ENCODE peak calls at places on chromosomes 6 and 20, in five cellular contexts. O is RWPE2, V is heart left ventricle, L is left ventricle myocardium inferior, C is heart right ventricle. U is an unnamed sample.

GRCh38 chr20:57087102-57087501 is 179.3 kb downstream of the BMP7 start:
- DNase-seq in O (no peak), V (no peak), L (no peak), C (no peak), U (no peak)

GRCh38 chr6:14921878-14922277 is 324.0 kb upstream of the JARID2 start:
- DNase-seq in O (no peak), V (peak; percentile 43), L (no peak), C (no peak), U (no peak)

GRCh38 chr6:167795874-167796667 is 30.6 kb upstream of the AFDN start:
- DNase-seq in O (no peak), V (peak; percentile 81), L (peak; percentile 51), C (peak; percentile 62), U (no peak)

GRCh38 chr6:108260126-108260808 is 573 bp downstream of the SNX3 start:
- DNase-seq in O (no peak), V (peak; percentile 45), L (peak; percentile 32), C (no peak), U (peak; percentile 33)

GRCh38 chr6:46090115-46091079 is 39.4 kb upstream of the ENPP4 start:
- DNase-seq in O (no peak), V (peak; percentile 44), L (peak; percentile 30), C (peak; percentile 37), U (peak; percentile 63)

GRCh38 chr6:20154778-20155177 is 57.5 kb downstream of the MBOAT1 start:
- DNase-seq in O (no peak), V (no peak), L (no peak), C (no peak), U (no peak)

GRCh38 chr20:25318471-25319240 is 70.8 kb downstream of the PYGB start:
- DNase-seq in O (no peak), V (no peak), L (no peak), C (no peak), U (no peak)

GRCh38 chr6:134735461-134735860 is 214.4 kb downstream of the ALDH8A1 start:
- DNase-seq in O (no peak), V (no peak), L (no peak), C (no peak), U (no peak)

GRCh38 chr6:52639493-52639892 is 31.4 kb upstream of the TMEM14A start:
- DNase-seq in O (no peak), V (no peak), L (no peak), C (no peak), U (no peak)

GRCh38 chr6:126548301-126548700 is 208.4 kb downstream of the CENPW start:
- DNase-seq in O (no peak), V (no peak), L (no peak), C (no peak), U (no peak)

GRCh38 chr20:45913105-45913504 is 1.1 kb upstream of the PLTP start:
- DNase-seq in O (no peak), V (no peak), L (no peak), C (no peak), U (peak; percentile 16)

GRCh38 chr6:89527634-89528033 is 94.7 kb downstream of the ANKRD6 start:
- DNase-seq in O (no peak), V (no peak), L (no peak), C (no peak), U (no peak)

GRCh38 chr6:3232017-3232838 is 4.8 kb upstream of the TUBB2B start:
- DNase-seq in O (no peak), V (no peak), L (no peak), C (no peak), U (no peak)

GRCh38 chr6:167689751-167690150 is 137.0 kb upstream of the AFDN start:
- DNase-seq in O (no peak), V (no peak), L (no peak), C (no peak), U (no peak)

GRCh38 chr6:78578430-78578829 is 288.9 kb upstream of the IRAK1BP1 start:
- DNase-seq in O (no peak), V (no peak), L (no peak), C (no peak), U (no peak)

GRCh38 chr6:45192556-45192955 is 135.6 kb upstream of the RUNX2 start:
- DNase-seq in O (no peak), V (no peak), L (no peak), C (no peak), U (no peak)

GRCh38 chr6:149049230-149049629 is 268.3 kb upstream of the TAB2 start:
- DNase-seq in O (no peak), V (no peak), L (no peak), C (no peak), U (no peak)
- H3K27ac ChIP-seq in O (peak overlapping the region; percentile 81), V (no peak overlapping the region), L (no peak overlapping the region), C (no peak overlapping the region), U (no peak overlapping the region)

GRCh38 chr20:50729925-50730764 is 1.2 kb upstream of the PARD6B start:
- DNase-seq in O (peak; percentile 73), V (no peak), L (no peak), C (no peak), U (no peak)

GRCh38 chr20:50730765-50731054 is 670 bp upstream of the PARD6B start:
- DNase-seq in O (no peak), V (no peak), L (no peak), C (no peak), U (no peak)

GRCh38 chr20:50731055-50731929 is at the start of gene PARD6B:
- DNase-seq in O (peak; percentile 100), V (peak; percentile 97), L (peak; percentile 96), C (peak; percentile 95), U (peak; percentile 99)

GRCh38 chr20:50733644-50734349 is 2.4 kb downstream of the PARD6B start:
- DNase-seq in O (no peak), V (no peak), L (no peak), C (no peak), U (no peak)

DNA sequence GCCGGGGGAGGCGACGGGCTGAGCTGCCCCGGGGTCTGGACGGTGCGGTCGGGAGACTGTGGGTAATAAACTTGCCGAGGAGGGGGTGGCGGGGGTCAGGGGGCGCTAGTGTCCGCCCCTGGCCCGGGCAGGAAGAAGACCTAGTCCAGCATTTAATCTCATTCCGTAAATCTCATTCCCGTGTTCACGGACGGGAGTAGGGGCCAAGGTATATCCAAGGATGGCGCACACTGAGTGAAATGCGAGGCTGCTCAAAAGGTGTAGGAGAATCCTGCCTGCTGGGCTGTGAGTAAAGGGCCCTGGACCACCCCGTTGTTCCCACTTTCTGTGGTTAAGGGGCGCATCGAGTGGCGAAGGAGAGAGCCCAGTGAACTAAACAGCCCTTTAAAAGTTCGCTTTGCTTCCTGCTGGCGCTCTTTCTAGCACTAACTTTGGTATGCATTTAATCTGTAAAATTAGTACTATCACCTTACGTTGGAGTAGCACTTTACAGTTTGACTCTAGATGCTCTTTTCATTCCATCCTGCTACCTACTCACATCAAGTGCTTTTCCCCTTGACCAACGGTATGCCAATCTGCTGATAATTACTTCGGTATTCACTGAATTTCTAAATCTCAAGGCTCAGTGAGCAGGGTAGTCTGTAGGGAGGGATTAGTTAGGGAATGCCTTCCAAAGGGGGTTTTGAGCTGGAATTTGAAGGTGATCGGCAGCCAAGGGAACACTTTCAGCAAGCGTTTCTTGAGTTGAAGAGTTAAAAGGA is 730 bp downstream of the PARD6B start:
- DNase-seq in O (peak; percentile 81), V (no peak), L (no peak), C (no peak), U (no peak)
- TF ChIP-seq CTCF in O (no peak), V (no peak), L (no peak), C (no peak), U (no peak)

GRCh38 chr6:161038229-161039003 is 46.8 kb downstream of the MAP3K4 start:
- DNase-seq in O (peak; percentile 75), V (peak; percentile 38), L (peak; percentile 24), C (no peak), U (no peak)
- H3K4me1 ChIP-seq in O (peaks cover 33% of the 10 kb centered on the region), V (peaks cover 12% of the 10 kb centered on the region), L (peaks cover 18% of the 10 kb centered on the region), C (peaks cover 16% of the 10 kb centered on the region), U (peaks cover 5% of the 10 kb centered on the region)

GRCh38 chr20:50980851-50981713 is 22.5 kb downstream of the MOCS3 start:
- DNase-seq in O (no peak), V (peak; percentile 49), L (no peak), C (peak; percentile 27), U (peak; percentile 47)

GRCh38 chr20:50981714-50982048 is 23.1 kb downstream of the MOCS3 start:
- DNase-seq in O (no peak), V (no peak), L (no peak), C (no peak), U (no peak)

GRCh38 chr20:50982372-50982771 is 23.8 kb downstream of the MOCS3 start:
- DNase-seq in O (peak; percentile 98), V (no peak), L (no peak), C (no peak), U (no peak)

GRCh38 chr20:50977066-50978045 is 18.7 kb downstream of the MOCS3 start:
- DNase-seq in O (peak; percentile 72), V (no peak), L (no peak), C (no peak), U (no peak)

GRCh38 chr20:50980071-50980681 is 21.6 kb downstream of the MOCS3 start:
- DNase-seq in O (no peak), V (no peak), L (no peak), C (no peak), U (no peak)
- H3K27ac ChIP-seq in O (peak overlapping the region; percentile 83), V (no peak overlapping the region), L (no peak overlapping the region), C (no peak overlapping the region), U (no peak overlapping the region)

GRCh38 chr20:20711413-20711812 is 1.0 kb downstream of the RALGAPA2 start:
- DNase-seq in O (no peak), V (no peak), L (no peak), C (no peak), U (peak; percentile 19)
- TF ChIP-seq CTCF in O (no peak), V (no peak), L (no peak), C (no peak), U (no peak)

GRCh38 chr20:32470025-32470861 is 112.1 kb downstream of the ASXL1 start:
- DNase-seq in O (no peak), V (peak; percentile 72), L (peak; percentile 64), C (peak; percentile 69), U (peak; percentile 32)

GRCh38 chr20:32473231-32474008 is 111.7 kb downstream of the NOL4L start:
- DNase-seq in O (no peak), V (no peak), L (no peak), C (no peak), U (peak; percentile 73)

GRCh38 chr20:32472581-32473207 is 112.4 kb downstream of the NOL4L start:
- DNase-seq in O (no peak), V (no peak), L (no peak), C (no peak), U (no peak)

GRCh38 chr20:32468860-32469259 is 110.7 kb downstream of the ASXL1 start:
- DNase-seq in O (no peak), V (no peak), L (no peak), C (peak; percentile 4), U (no peak)

DNA sequence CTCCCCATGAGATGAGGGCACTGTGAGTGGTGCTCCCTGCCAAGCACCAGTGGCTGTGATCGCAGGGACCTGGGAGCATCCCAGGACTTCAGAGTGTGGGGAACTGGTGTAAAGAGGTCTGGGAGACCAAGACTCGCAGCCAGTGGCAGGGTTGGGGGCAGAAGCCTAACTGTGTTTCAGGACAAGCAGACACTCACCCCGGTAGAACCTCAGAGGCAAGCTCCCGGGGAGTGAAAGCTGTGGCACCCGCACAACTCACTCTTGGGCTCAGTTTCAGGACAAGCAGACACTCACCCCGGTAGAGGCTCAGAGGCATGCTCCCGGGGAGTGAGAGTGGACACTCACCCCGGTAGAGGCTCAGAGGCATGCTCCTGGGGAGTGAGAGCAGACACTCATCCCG is 112.8 kb downstream of the ASXL1 start:
- DNase-seq in O (no peak), V (no peak), L (no peak), C (no peak), U (no peak)
- H3K4me1 ChIP-seq in O (peaks cover 22% of the 10 kb centered on the region), V (peaks cover 86% of the 10 kb centered on the region), L (peaks cover 99% of the 10 kb centered on the region), C (peaks cover 79% of the 10 kb centered on the region), U (peaks cover 36% of the 10 kb centered on the region)

GRCh38 chr20:34043025-34043424 is 49.3 kb downstream of the RALY start:
- DNase-seq in O (no peak), V (no peak), L (no peak), C (no peak), U (no peak)
- H3K27ac ChIP-seq in O (no peak overlapping the region), V (no peak overlapping the region), L (peak overlapping the region; percentile 73), C (no peak overlapping the region), U (no peak overlapping the region)

U was measured in pancreas.